ENCODE peak calls at places on chromosomes 12 and 14, in four cellular contexts. One of them, this sample, is unnamed. For H3K27me3, the result is how much of the 10 kb centered on the place peaks cover.

GRCh38 chr14:40164083-40164482 is 731.9 kb upstream of the FBXO33 start:
- DNase-seq in IMR-90: no peak
- DNase-seq in lung: no peak
- DNase-seq in dorsolateral prefrontal cortex: no peak
- DNase-seq in this sample: no peak

GRCh38 chr12:108671110-108671509 is 37.4 kb upstream of the SELPLG start:
- DNase-seq in lung: no peak
- DNase-seq in dorsolateral prefrontal cortex: no peak
- DNase-seq in IMR-90: no peak
- DNase-seq in this sample: no peak

GRCh38 chr14:65940056-65940735 is 527.7 kb downstream of the FUT8 start:
- DNase-seq in IMR-90: no peak
- DNase-seq in dorsolateral prefrontal cortex: no peak
- DNase-seq in lung: no peak
- DNase-seq in this sample: no peak

GRCh38 chr14:61460853-61461611 is 139.7 kb downstream of the PRKCH start:
- DNase-seq in IMR-90: peak
- DNase-seq in dorsolateral prefrontal cortex: no peak
- DNase-seq in lung: no peak
- DNase-seq in this sample: no peak

GRCh38 chr14:66999978-67000377 is 189.3 kb upstream of the GARIN2 start:
- DNase-seq in IMR-90: no peak
- DNase-seq in lung: no peak
- DNase-seq in dorsolateral prefrontal cortex: no peak
- DNase-seq in this sample: no peak

GRCh38 chr12:96136129-96136528 is 58.0 kb upstream of the ELK3 start:
- DNase-seq in IMR-90: peak
- DNase-seq in dorsolateral prefrontal cortex: no peak
- DNase-seq in lung: no peak
- DNase-seq in this sample: peak

GRCh38 chr12:110005319-110005973 is 6.2 kb downstream of the ANKRD13A start:
- DNase-seq in dorsolateral prefrontal cortex: no peak
- DNase-seq in lung: no peak
- DNase-seq in IMR-90: no peak
- DNase-seq in this sample: no peak

GRCh38 chr14:74792249-74793039 is 29.3 kb downstream of the YLPM1 start:
- DNase-seq in IMR-90: peak
- DNase-seq in dorsolateral prefrontal cortex: no peak
- DNase-seq in lung: no peak
- DNase-seq in this sample: no peak

GRCh38 chr14:50233335-50234250 is 2.2 kb upstream of the SOS2 start:
- DNase-seq in dorsolateral prefrontal cortex: no peak
- DNase-seq in IMR-90: no peak
- DNase-seq in lung: no peak
- DNase-seq in this sample: no peak

GRCh38 chr12:108855284-108856169 is 1.9 kb downstream of the SSH1 start:
- DNase-seq in dorsolateral prefrontal cortex: no peak
- DNase-seq in lung: no peak
- DNase-seq in IMR-90: peak
- DNase-seq in this sample: no peak

GRCh38 chr14:30005114-30005698 is 77.6 kb upstream of the PRKD1 start:
- DNase-seq in lung: no peak
- DNase-seq in IMR-90: peak
- DNase-seq in dorsolateral prefrontal cortex: no peak
- DNase-seq in this sample: peak

GRCh38 chr12:106118-106561 is 39.6 kb downstream of the IQSEC3 start:
- DNase-seq in dorsolateral prefrontal cortex: no peak
- DNase-seq in IMR-90: no peak
- DNase-seq in lung: no peak
- DNase-seq in this sample: no peak

GRCh38 chr14:54446201-54446693 is 5.1 kb upstream of the CNIH1 start:
- DNase-seq in IMR-90: no peak
- DNase-seq in lung: no peak
- DNase-seq in dorsolateral prefrontal cortex: peak
- DNase-seq in this sample: no peak

GRCh38 chr14:77158175-77158908 is 16.8 kb upstream of the ZDHHC22 start:
- DNase-seq in lung: no peak
- DNase-seq in dorsolateral prefrontal cortex: peak
- DNase-seq in IMR-90: peak
- DNase-seq in this sample: peak

GRCh38 chr12:52759695-52760094 is 17.4 kb downstream of the KRT76 start:
- DNase-seq in lung: no peak
- DNase-seq in IMR-90: no peak
- DNase-seq in dorsolateral prefrontal cortex: no peak
- DNase-seq in this sample: no peak

GRCh38 chr12:54028324-54029201 is at the start of gene HOXC6:
- DNase-seq in lung: no peak
- DNase-seq in dorsolateral prefrontal cortex: no peak
- DNase-seq in IMR-90: no peak
- DNase-seq in this sample: no peak

GRCh38 chr14:101185081-101185835 is 281.7 kb upstream of the RTL1 start:
- DNase-seq in dorsolateral prefrontal cortex: no peak
- DNase-seq in lung: peak
- DNase-seq in IMR-90: no peak
- DNase-seq in this sample: no peak

GRCh38 chr12:56836317-56836716 is 73.2 kb downstream of the HSD17B6 start:
- DNase-seq in lung: peak
- DNase-seq in dorsolateral prefrontal cortex: no peak
- DNase-seq in IMR-90: no peak
- DNase-seq in this sample: peak

GRCh38 chr14:92549853-92550244 is 36.3 kb downstream of the RIN3 start:
- DNase-seq in dorsolateral prefrontal cortex: no peak
- DNase-seq in lung: no peak
- DNase-seq in IMR-90: peak
- DNase-seq in this sample: no peak

GRCh38 chr12:90958995-90959394 is 4.0 kb upstream of the CCER1 start:
- DNase-seq in lung: no peak
- DNase-seq in dorsolateral prefrontal cortex: no peak
- DNase-seq in IMR-90: peak
- DNase-seq in this sample: no peak

GRCh38 chr12:117109943-117110342 is 10.7 kb upstream of the TESC start:
- DNase-seq in lung: no peak
- DNase-seq in dorsolateral prefrontal cortex: no peak
- DNase-seq in IMR-90: no peak
- DNase-seq in this sample: no peak

GRCh38 chr12:98699568-98699967 is 54.5 kb downstream of the APAF1 start:
- DNase-seq in IMR-90: peak
- DNase-seq in lung: no peak
- DNase-seq in dorsolateral prefrontal cortex: no peak
- DNase-seq in this sample: no peak

GRCh38 chr12:12017135-12017581 is 53.6 kb upstream of the BCL2L14 start:
- DNase-seq in lung: no peak
- DNase-seq in IMR-90: no peak
- DNase-seq in dorsolateral prefrontal cortex: no peak
- DNase-seq in this sample: no peak

GRCh38 chr14:50397461-50398196 is 948 bp upstream of the CDKL1 start:
- DNase-seq in lung: no peak
- DNase-seq in IMR-90: no peak
- DNase-seq in dorsolateral prefrontal cortex: peak
- DNase-seq in this sample: no peak

GRCh38 chr12:50647031-50647430 is 116.9 kb upstream of the ATF1 start:
- DNase-seq in dorsolateral prefrontal cortex: no peak
- DNase-seq in IMR-90: no peak
- DNase-seq in lung: no peak
- DNase-seq in this sample: no peak

GRCh38 chr12:101018540-101018939 is 191.5 kb downstream of the SLC5A8 start:
- DNase-seq in lung: no peak
- DNase-seq in IMR-90: peak
- DNase-seq in dorsolateral prefrontal cortex: no peak
- DNase-seq in this sample: peak

GRCh38 chr12:116384629-116385485 is 107.4 kb upstream of the MED13L start:
- DNase-seq in IMR-90: peak
- DNase-seq in lung: no peak
- DNase-seq in dorsolateral prefrontal cortex: no peak
- DNase-seq in this sample: no peak

GRCh38 chr12:122669397-122670070 is 33.6 kb downstream of the HCAR2 start:
- DNase-seq in lung: no peak
- DNase-seq in dorsolateral prefrontal cortex: no peak
- DNase-seq in IMR-90: peak
- DNase-seq in this sample: peak

GRCh38 chr12:51357374-51358047 is 11.0 kb upstream of the CELA1 start:
- DNase-seq in dorsolateral prefrontal cortex: no peak
- DNase-seq in IMR-90: no peak
- DNase-seq in lung: no peak
- DNase-seq in this sample: no peak

GRCh38 chr12:127809236-127809635 is 457.7 kb upstream of the TMEM132C start:
- DNase-seq in dorsolateral prefrontal cortex: no peak
- DNase-seq in lung: no peak
- DNase-seq in IMR-90: no peak
- DNase-seq in this sample: peak

GRCh38 chr14:34680806-34681479 is 33.5 kb downstream of the CFL2 start:
- DNase-seq in lung: no peak
- DNase-seq in IMR-90: no peak
- DNase-seq in dorsolateral prefrontal cortex: no peak
- DNase-seq in this sample: no peak

GRCh38 chr12:51391047-51391837 is at the start of gene GALNT6:
- DNase-seq in IMR-90: no peak
- DNase-seq in lung: no peak
- DNase-seq in dorsolateral prefrontal cortex: peak
- DNase-seq in this sample: no peak

GRCh38 chr12:53949631-53950440 is 4.9 kb upstream of the HOXC12 start:
- DNase-seq in dorsolateral prefrontal cortex: no peak
- DNase-seq in lung: no peak
- DNase-seq in IMR-90: no peak
- DNase-seq in this sample: no peak

GRCh38 chr14:77593501-77593911 is 22.9 kb downstream of the SPTLC2 start:
- DNase-seq in IMR-90: peak
- DNase-seq in lung: no peak
- DNase-seq in dorsolateral prefrontal cortex: no peak
- DNase-seq in this sample: no peak

GRCh38 chr12:56257491-56258067 is 605 bp downstream of the ANKRD52 start:
- DNase-seq in lung: no peak
- DNase-seq in dorsolateral prefrontal cortex: peak
- DNase-seq in IMR-90: peak
- DNase-seq in this sample: no peak

GRCh38 chr12:115411121-115411520 is 727.1 kb upstream of the TBX3 start:
- DNase-seq in dorsolateral prefrontal cortex: no peak
- DNase-seq in IMR-90: no peak
- DNase-seq in lung: no peak
- DNase-seq in this sample: no peak

GRCh38 chr14:100671906-100672305 is 54.8 kb upstream of the DLK1 start:
- DNase-seq in lung: no peak
- DNase-seq in IMR-90: no peak
- DNase-seq in dorsolateral prefrontal cortex: no peak
- DNase-seq in this sample: no peak

GRCh38 chr14:74583689-74584434 is 28.2 kb downstream of the LTBP2 start:
- DNase-seq in dorsolateral prefrontal cortex: no peak
- DNase-seq in lung: no peak
- DNase-seq in IMR-90: peak
- DNase-seq in this sample: no peak

GRCh38 chr12:2856901-2857495 is at the start of gene TEX52:
- DNase-seq in IMR-90: no peak
- DNase-seq in lung: no peak
- DNase-seq in dorsolateral prefrontal cortex: no peak
- DNase-seq in this sample: no peak
- TF ChIP-seq CTCF in IMR-90: no peak
- TF ChIP-seq CTCF in lung: no peak
- TF ChIP-seq CTCF in dorsolateral prefrontal cortex: no peak
- TF ChIP-seq CTCF in this sample: no peak

DNA sequence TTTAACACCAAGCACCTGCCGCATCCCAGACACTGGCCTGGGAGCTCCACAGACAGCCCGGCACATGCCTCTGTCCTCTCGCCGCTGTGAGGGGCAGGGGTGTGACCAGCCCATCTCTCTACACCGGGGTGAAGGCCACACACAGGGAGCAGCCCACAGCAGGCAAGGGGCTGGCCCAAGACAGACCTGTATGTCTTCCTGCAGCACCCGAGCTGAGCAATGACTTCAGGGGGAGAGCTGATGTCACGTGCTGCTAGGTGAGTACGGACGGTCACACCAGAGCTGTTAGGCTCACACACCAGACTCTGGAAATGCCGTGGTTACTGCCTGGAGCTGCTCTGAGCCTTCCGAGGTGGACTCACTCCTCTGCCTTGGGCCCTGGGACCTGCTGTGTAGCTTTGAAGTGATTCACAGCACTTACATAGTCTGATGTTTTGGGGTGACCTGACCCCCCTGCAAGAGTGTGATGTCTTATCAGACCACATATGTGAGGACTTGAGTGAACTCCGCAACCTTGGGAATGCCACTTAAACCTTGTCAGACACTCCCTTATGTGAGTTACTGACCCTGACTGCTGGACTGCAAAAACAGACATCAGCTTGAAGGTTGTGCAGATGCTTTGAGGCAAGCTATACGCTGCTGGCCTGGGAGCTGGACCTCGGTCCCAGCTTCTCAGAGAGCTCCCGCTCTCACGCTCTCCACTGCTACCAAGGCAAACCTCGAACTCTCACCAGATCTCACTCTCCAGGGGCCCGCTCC is 1.8 kb downstream of the XRCC3 start:
- DNase-seq in lung: no peak
- DNase-seq in dorsolateral prefrontal cortex: no peak
- DNase-seq in IMR-90: no peak
- DNase-seq in this sample: no peak
- H3K4me3 ChIP-seq in lung: no peak
- H3K4me3 ChIP-seq in dorsolateral prefrontal cortex: no peak
- H3K4me3 ChIP-seq in IMR-90: no peak
- H3K4me3 ChIP-seq in this sample: no peak

DNA sequence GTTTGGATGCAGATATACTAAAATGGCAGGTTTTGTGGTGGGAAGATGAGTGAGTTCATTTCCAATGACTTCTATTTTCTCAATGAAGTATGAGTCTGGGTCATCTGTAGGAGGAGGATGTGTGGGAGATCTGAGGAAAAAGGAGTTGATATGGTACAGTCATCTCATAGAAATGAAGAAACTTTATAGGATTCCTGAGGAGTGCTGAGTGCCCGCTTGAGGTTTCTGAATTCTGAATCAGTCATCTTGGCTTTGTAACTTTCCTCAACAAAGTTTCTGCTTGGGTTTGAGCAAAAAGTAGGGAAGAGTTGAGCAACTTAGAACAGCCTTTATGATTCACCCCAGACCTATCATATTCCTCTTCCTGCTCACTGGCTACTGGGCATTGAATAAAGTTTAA is 284.9 kb downstream of the DUSP6 start:
- DNase-seq in dorsolateral prefrontal cortex: no peak
- DNase-seq in IMR-90: peak
- DNase-seq in lung: no peak
- DNase-seq in this sample: peak
- H3K27me3 ChIP-seq in dorsolateral prefrontal cortex: under half
- H3K27me3 ChIP-seq in IMR-90: under half
- H3K27me3 ChIP-seq in lung: under half
- H3K27me3 ChIP-seq in this sample: under half

DNA sequence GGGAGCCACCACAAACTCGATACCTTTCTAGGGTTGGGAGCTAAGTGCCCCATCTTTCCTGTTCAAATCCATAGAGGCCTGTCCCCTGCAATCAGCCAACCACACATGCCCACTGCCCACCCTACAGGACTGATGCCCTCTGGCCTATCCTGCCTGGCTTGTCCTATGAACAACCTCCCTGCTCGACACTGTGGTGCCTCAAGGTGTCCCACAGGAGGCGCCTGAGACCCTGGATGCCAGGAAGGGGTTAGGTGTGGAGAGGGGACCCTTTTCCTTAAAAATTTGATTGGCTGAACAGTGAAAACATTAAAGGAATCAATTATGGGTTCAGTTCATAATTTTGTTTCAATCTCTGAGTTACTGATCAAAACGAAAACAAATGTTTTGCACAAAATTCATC is 97.3 kb upstream of the FZD10 start:
- DNase-seq in dorsolateral prefrontal cortex: no peak
- DNase-seq in lung: no peak
- DNase-seq in IMR-90: no peak
- DNase-seq in this sample: no peak
- TF ChIP-seq CTCF in dorsolateral prefrontal cortex: no peak
- TF ChIP-seq CTCF in lung: no peak
- TF ChIP-seq CTCF in IMR-90: no peak
- TF ChIP-seq CTCF in this sample: no peak